ENCODE peak calls at places on chromosomes 16 and 17, in four cellular contexts. P is mesothelial cell of epicardium; R is NCI-H1105 treated with DMSO at 0.1 percent for 48 hours; J is CD4-positive, alpha-beta memory T cell. O is an unnamed sample.
A peak's percentile ranks its signal among the peaks of the same experiment; 100 is the strongest.

GRCh38 chr17:64103751-64104364 is 26.1 kb downstream of the ERN1 start:
- DNase-seq in P (no peak), R (no peak), J (no peak), O (no peak)

GRCh38 chr17:66541461-66542182 is 239.2 kb downstream of the PRKCA start:
- DNase-seq in P (no peak), R (no peak), J (no peak), O (peak; percentile 40)

GRCh38 chr16:27698266-27698665 is 148.3 kb downstream of the KATNIP start:
- DNase-seq in P (no peak), R (no peak), J (no peak), O (peak; percentile 34)

GRCh38 chr17:78923660-78924453 is 1.3 kb downstream of the TIMP2 start:
- DNase-seq in P (no peak), R (no peak), J (peak; percentile 46), O (peak; percentile 95)

GRCh38 chr17:40355123-40355803 is 9.3 kb downstream of the GJD3 start:
- DNase-seq in P (no peak), R (peak; percentile 16), J (peak; percentile 70), O (peak; percentile 78)

GRCh38 chr17:55272711-55273578 is 8.2 kb downstream of the HLF start:
- DNase-seq in P (no peak), R (no peak), J (no peak), O (no peak)

GRCh38 chr17:81241203-81241602 is 2.1 kb downstream of the NDUFAF8 start:
- DNase-seq in P (no peak), R (no peak), J (no peak), O (no peak)

GRCh38 chr17:79075433-79075805 is 795 bp downstream of the ENGASE start:
- DNase-seq in P (no peak), R (no peak), J (peak; percentile 24), O (no peak)

GRCh38 chr16:84268661-84269060 is 26.0 kb upstream of the WFDC1 start:
- DNase-seq in P (no peak), R (no peak), J (no peak), O (no peak)